ENCODE peak calls at places on chromosomes 4 and X, in eight cellular contexts. One of them, this sample, is unnamed.

GRCh38 chr4:82284475-82284857 is 89.3 kb downstream of the HNRNPD start:
- DNase-seq in PC-3: no peak
- DNase-seq in neural progenitor cell: no peak
- DNase-seq in right lobe of liver: no peak
- DNase-seq in Peyer's patch: no peak
- DNase-seq in upper lobe of left lung: peak; percentile 33
- DNase-seq in mammary epithelial cell: no peak
- DNase-seq in cardiac muscle cell: peak; percentile 70
- DNase-seq in this sample: no peak

GRCh38 chr4:186755550-186756519 is 32.2 kb upstream of the FAT1 start:
- DNase-seq in PC-3: no peak
- DNase-seq in neural progenitor cell: no peak
- DNase-seq in right lobe of liver: no peak
- DNase-seq in Peyer's patch: peak; percentile 53
- DNase-seq in upper lobe of left lung: no peak
- DNase-seq in mammary epithelial cell: no peak
- DNase-seq in cardiac muscle cell: no peak
- DNase-seq in this sample: no peak

GRCh38 chrX:118682258-118683014 is 45.0 kb upstream of the IL13RA1 start:
- DNase-seq in PC-3: peak; percentile 6
- DNase-seq in neural progenitor cell: no peak
- DNase-seq in right lobe of liver: no peak
- DNase-seq in Peyer's patch: no peak
- DNase-seq in upper lobe of left lung: no peak
- DNase-seq in mammary epithelial cell: peak; percentile 10
- DNase-seq in cardiac muscle cell: no peak
- DNase-seq in this sample: no peak

GRCh38 chrX:73817381-73818199 is 254.6 kb downstream of the CHIC1 start:
- DNase-seq in PC-3: peak; percentile 24
- DNase-seq in neural progenitor cell: no peak
- DNase-seq in right lobe of liver: no peak
- DNase-seq in Peyer's patch: no peak
- DNase-seq in upper lobe of left lung: no peak
- DNase-seq in mammary epithelial cell: no peak
- DNase-seq in cardiac muscle cell: no peak
- DNase-seq in this sample: no peak

GRCh38 chr4:8304827-8305695 is 35.5 kb downstream of the HTRA3 start:
- DNase-seq in PC-3: no peak
- DNase-seq in neural progenitor cell: no peak
- DNase-seq in right lobe of liver: peak; percentile 29
- DNase-seq in Peyer's patch: peak; percentile 34
- DNase-seq in upper lobe of left lung: peak; percentile 14
- DNase-seq in mammary epithelial cell: no peak
- DNase-seq in cardiac muscle cell: no peak
- DNase-seq in this sample: no peak

GRCh38 chrX:23389196-23389792 is 54.6 kb downstream of the PTCHD1 start:
- DNase-seq in PC-3: no peak
- DNase-seq in neural progenitor cell: no peak
- DNase-seq in right lobe of liver: no peak
- DNase-seq in Peyer's patch: no peak
- DNase-seq in upper lobe of left lung: peak; percentile 72
- DNase-seq in mammary epithelial cell: no peak
- DNase-seq in cardiac muscle cell: peak; percentile 15
- DNase-seq in this sample: no peak

GRCh38 chrX:132034648-132035047 is 11.5 kb downstream of the STK26 start:
- DNase-seq in PC-3: no peak
- DNase-seq in neural progenitor cell: no peak
- DNase-seq in right lobe of liver: no peak
- DNase-seq in Peyer's patch: no peak
- DNase-seq in upper lobe of left lung: no peak
- DNase-seq in mammary epithelial cell: no peak
- DNase-seq in cardiac muscle cell: no peak
- DNase-seq in this sample: no peak

GRCh38 chrX:47217121-47217851 is 1.2 kb upstream of the CDK16 start:
- DNase-seq in PC-3: peak; percentile 75
- DNase-seq in neural progenitor cell: no peak
- DNase-seq in right lobe of liver: peak; percentile 59
- DNase-seq in Peyer's patch: no peak
- DNase-seq in upper lobe of left lung: peak; percentile 38
- DNase-seq in mammary epithelial cell: peak; percentile 86
- DNase-seq in cardiac muscle cell: no peak
- DNase-seq in this sample: no peak

GRCh38 chr4:112759313-112759712 is 122.4 kb downstream of the LARP7 start:
- DNase-seq in PC-3: no peak
- DNase-seq in neural progenitor cell: peak; percentile 72
- DNase-seq in right lobe of liver: no peak
- DNase-seq in Peyer's patch: no peak
- DNase-seq in upper lobe of left lung: no peak
- DNase-seq in mammary epithelial cell: no peak
- DNase-seq in cardiac muscle cell: no peak
- DNase-seq in this sample: no peak

GRCh38 chr4:74950200-74950599 is 17.3 kb downstream of the PARM1 start:
- DNase-seq in PC-3: peak; percentile 35
- DNase-seq in neural progenitor cell: no peak
- DNase-seq in right lobe of liver: no peak
- DNase-seq in Peyer's patch: no peak
- DNase-seq in upper lobe of left lung: no peak
- DNase-seq in mammary epithelial cell: no peak
- DNase-seq in cardiac muscle cell: no peak
- DNase-seq in this sample: no peak

GRCh38 chr4:112378858-112379257 is 81.7 kb downstream of the ALPK1 start:
- DNase-seq in PC-3: no peak
- DNase-seq in neural progenitor cell: peak; percentile 78
- DNase-seq in right lobe of liver: no peak
- DNase-seq in Peyer's patch: no peak
- DNase-seq in upper lobe of left lung: no peak
- DNase-seq in mammary epithelial cell: no peak
- DNase-seq in cardiac muscle cell: no peak
- DNase-seq in this sample: no peak

GRCh38 chr4:81314196-81314896 is 99.3 kb upstream of the PRKG2 start:
- DNase-seq in PC-3: peak; percentile 55
- DNase-seq in neural progenitor cell: peak; percentile 12
- DNase-seq in right lobe of liver: no peak
- DNase-seq in Peyer's patch: peak; percentile 96
- DNase-seq in upper lobe of left lung: peak; percentile 43
- DNase-seq in mammary epithelial cell: peak; percentile 2
- DNase-seq in cardiac muscle cell: peak; percentile 57
- DNase-seq in this sample: no peak

GRCh38 chr4:153205757-153206156 is 1.5 kb downstream of the TRIM2 start:
- DNase-seq in PC-3: peak; percentile 76
- DNase-seq in neural progenitor cell: peak; percentile 21
- DNase-seq in right lobe of liver: no peak
- DNase-seq in Peyer's patch: peak; percentile 83
- DNase-seq in upper lobe of left lung: peak; percentile 74
- DNase-seq in mammary epithelial cell: peak; percentile 46
- DNase-seq in cardiac muscle cell: no peak
- DNase-seq in this sample: no peak

GRCh38 chr4:104795264-104795934 is 300.7 kb upstream of the CXXC4 start:
- DNase-seq in PC-3: no peak
- DNase-seq in neural progenitor cell: no peak
- DNase-seq in right lobe of liver: no peak
- DNase-seq in Peyer's patch: no peak
- DNase-seq in upper lobe of left lung: no peak
- DNase-seq in mammary epithelial cell: no peak
- DNase-seq in cardiac muscle cell: no peak
- DNase-seq in this sample: no peak

GRCh38 chrX:48475295-48475694 is 704 bp upstream of the FTSJ1 start:
- DNase-seq in PC-3: no peak
- DNase-seq in neural progenitor cell: no peak
- DNase-seq in right lobe of liver: no peak
- DNase-seq in Peyer's patch: no peak
- DNase-seq in upper lobe of left lung: no peak
- DNase-seq in mammary epithelial cell: no peak
- DNase-seq in cardiac muscle cell: no peak
- DNase-seq in this sample: no peak

GRCh38 chrX:10749113-10749512 is 128.7 kb upstream of the MID1 start:
- DNase-seq in PC-3: no peak
- DNase-seq in neural progenitor cell: no peak
- DNase-seq in right lobe of liver: no peak
- DNase-seq in Peyer's patch: no peak
- DNase-seq in upper lobe of left lung: no peak
- DNase-seq in mammary epithelial cell: peak; percentile 76
- DNase-seq in cardiac muscle cell: no peak
- DNase-seq in this sample: no peak

GRCh38 chr4:123096038-123096437 is 173.6 kb upstream of the NUDT6 start:
- DNase-seq in PC-3: peak; percentile 57
- DNase-seq in neural progenitor cell: peak; percentile 70
- DNase-seq in right lobe of liver: no peak
- DNase-seq in Peyer's patch: no peak
- DNase-seq in upper lobe of left lung: no peak
- DNase-seq in mammary epithelial cell: peak; percentile 12
- DNase-seq in cardiac muscle cell: peak; percentile 22
- DNase-seq in this sample: no peak
- TF ChIP-seq CTCF in PC-3: peak; percentile 74
- TF ChIP-seq CTCF in neural progenitor cell: peak; percentile 76
- TF ChIP-seq CTCF in right lobe of liver: peak; percentile 20
- TF ChIP-seq CTCF in Peyer's patch: no peak
- TF ChIP-seq CTCF in upper lobe of left lung: no peak
- TF ChIP-seq CTCF in mammary epithelial cell: peak; percentile 63
- TF ChIP-seq CTCF in cardiac muscle cell: peak; percentile 44
- TF ChIP-seq CTCF in this sample: no peak

GRCh38 chr4:184432127-184432922 is 42.0 kb downstream of the IRF2 start:
- DNase-seq in PC-3: no peak
- DNase-seq in neural progenitor cell: no peak
- DNase-seq in right lobe of liver: no peak
- DNase-seq in Peyer's patch: no peak
- DNase-seq in upper lobe of left lung: peak; percentile 55
- DNase-seq in mammary epithelial cell: no peak
- DNase-seq in cardiac muscle cell: no peak
- DNase-seq in this sample: no peak

GRCh38 chr4:184427093-184427492 is 47.3 kb downstream of the IRF2 start:
- DNase-seq in PC-3: peak; percentile 11
- DNase-seq in neural progenitor cell: no peak
- DNase-seq in right lobe of liver: no peak
- DNase-seq in Peyer's patch: no peak
- DNase-seq in upper lobe of left lung: no peak
- DNase-seq in mammary epithelial cell: no peak
- DNase-seq in cardiac muscle cell: no peak
- DNase-seq in this sample: no peak

GRCh38 chr4:184427687-184428086 is 46.7 kb downstream of the IRF2 start:
- DNase-seq in PC-3: no peak
- DNase-seq in neural progenitor cell: no peak
- DNase-seq in right lobe of liver: no peak
- DNase-seq in Peyer's patch: no peak
- DNase-seq in upper lobe of left lung: no peak
- DNase-seq in mammary epithelial cell: no peak
- DNase-seq in cardiac muscle cell: no peak
- DNase-seq in this sample: no peak

GRCh38 chr4:184428787-184429186 is 45.6 kb downstream of the IRF2 start:
- DNase-seq in PC-3: no peak
- DNase-seq in neural progenitor cell: no peak
- DNase-seq in right lobe of liver: no peak
- DNase-seq in Peyer's patch: no peak
- DNase-seq in upper lobe of left lung: no peak
- DNase-seq in mammary epithelial cell: no peak
- DNase-seq in cardiac muscle cell: no peak
- DNase-seq in this sample: no peak

GRCh38 chr4:184430163-184430562 is 44.2 kb downstream of the IRF2 start:
- DNase-seq in PC-3: no peak
- DNase-seq in neural progenitor cell: no peak
- DNase-seq in right lobe of liver: no peak
- DNase-seq in Peyer's patch: no peak
- DNase-seq in upper lobe of left lung: no peak
- DNase-seq in mammary epithelial cell: no peak
- DNase-seq in cardiac muscle cell: no peak
- DNase-seq in this sample: no peak
- H3K36me3 ChIP-seq in PC-3: no peaks in the 10 kb centered on the region
- H3K36me3 ChIP-seq in neural progenitor cell: no peaks in the 10 kb centered on the region
- H3K36me3 ChIP-seq in right lobe of liver: peaks cover 25% of the 10 kb centered on the region
- H3K36me3 ChIP-seq in Peyer's patch: no peaks in the 10 kb centered on the region
- H3K36me3 ChIP-seq in upper lobe of left lung: peaks cover 9% of the 10 kb centered on the region
- H3K36me3 ChIP-seq in mammary epithelial cell: no peaks in the 10 kb centered on the region
- H3K36me3 ChIP-seq in cardiac muscle cell: no peaks in the 10 kb centered on the region
- H3K36me3 ChIP-seq in this sample: peaks cover 19% of the 10 kb centered on the region

DNA sequence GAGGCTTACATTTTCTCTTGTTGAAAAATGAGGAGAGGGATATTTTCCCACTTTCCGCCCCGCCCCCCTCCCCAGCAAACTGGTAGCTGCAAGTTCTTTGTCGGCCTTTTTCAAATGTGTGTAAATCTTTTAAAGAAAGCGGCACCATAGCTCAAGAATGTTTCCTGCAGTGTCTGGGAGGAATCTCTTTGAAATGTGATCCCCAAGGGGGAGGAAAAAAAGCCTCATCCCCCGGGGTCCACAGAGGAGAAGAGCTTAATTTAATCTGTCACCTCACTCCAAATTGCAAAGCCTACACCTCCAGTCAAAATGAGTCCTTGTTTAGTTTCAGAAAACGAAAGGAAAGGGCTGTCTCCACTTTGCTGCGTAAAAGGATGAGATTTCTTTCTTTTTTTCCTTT is 34.8 kb downstream of the ASMT start:
- DNase-seq in PC-3: no peak
- DNase-seq in neural progenitor cell: peak; percentile 87
- DNase-seq in right lobe of liver: no peak
- DNase-seq in Peyer's patch: no peak
- DNase-seq in upper lobe of left lung: no peak
- DNase-seq in mammary epithelial cell: no peak
- DNase-seq in cardiac muscle cell: no peak
- DNase-seq in this sample: no peak
- H3K4me3 ChIP-seq in PC-3: no peak overlapping the region
- H3K4me3 ChIP-seq in neural progenitor cell: peak overlapping the region; percentile 28
- H3K4me3 ChIP-seq in right lobe of liver: no peak overlapping the region
- H3K4me3 ChIP-seq in Peyer's patch: no peak overlapping the region
- H3K4me3 ChIP-seq in upper lobe of left lung: no peak overlapping the region
- H3K4me3 ChIP-seq in mammary epithelial cell: no peak overlapping the region
- H3K4me3 ChIP-seq in cardiac muscle cell: no peak overlapping the region
- H3K4me3 ChIP-seq in this sample: no peak overlapping the region

GRCh38 chr4:162640152-162640551 is 476.4 kb upstream of the FSTL5 start:
- DNase-seq in PC-3: no peak
- DNase-seq in neural progenitor cell: no peak
- DNase-seq in right lobe of liver: no peak
- DNase-seq in Peyer's patch: no peak
- DNase-seq in upper lobe of left lung: no peak
- DNase-seq in mammary epithelial cell: no peak
- DNase-seq in cardiac muscle cell: no peak
- DNase-seq in this sample: no peak

GRCh38 chr4:162644346-162644745 is 480.5 kb upstream of the FSTL5 start:
- DNase-seq in PC-3: no peak
- DNase-seq in neural progenitor cell: no peak
- DNase-seq in right lobe of liver: no peak
- DNase-seq in Peyer's patch: no peak
- DNase-seq in upper lobe of left lung: no peak
- DNase-seq in mammary epithelial cell: no peak
- DNase-seq in cardiac muscle cell: no peak
- DNase-seq in this sample: no peak

GRCh38 chr4:162650166-162650565 is 486.4 kb upstream of the FSTL5 start:
- DNase-seq in PC-3: no peak
- DNase-seq in neural progenitor cell: no peak
- DNase-seq in right lobe of liver: no peak
- DNase-seq in Peyer's patch: no peak
- DNase-seq in upper lobe of left lung: no peak
- DNase-seq in mammary epithelial cell: no peak
- DNase-seq in cardiac muscle cell: no peak
- DNase-seq in this sample: no peak

DNA sequence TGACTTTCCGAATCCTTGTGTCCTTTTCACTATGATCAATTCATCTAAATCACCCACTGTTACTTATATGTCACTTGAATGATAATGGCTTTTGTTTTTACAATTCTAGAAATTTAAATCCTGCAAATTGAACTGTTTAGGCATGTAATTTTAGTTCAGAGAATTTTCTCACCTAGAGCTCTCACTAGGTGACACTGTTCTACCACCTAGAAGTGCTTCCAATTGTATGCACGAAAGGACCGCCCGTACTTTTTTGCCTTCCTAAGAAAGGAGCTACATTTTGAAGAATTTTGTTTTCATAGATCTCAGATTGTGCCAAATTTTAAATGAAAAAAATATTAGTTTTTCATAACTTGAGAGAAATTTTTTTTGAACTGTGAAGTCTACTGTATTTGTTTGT is 481.6 kb upstream of the FSTL5 start:
- DNase-seq in PC-3: no peak
- DNase-seq in neural progenitor cell: peak; percentile 39
- DNase-seq in right lobe of liver: no peak
- DNase-seq in Peyer's patch: no peak
- DNase-seq in upper lobe of left lung: no peak
- DNase-seq in mammary epithelial cell: no peak
- DNase-seq in cardiac muscle cell: peak; percentile 21
- DNase-seq in this sample: no peak
- TF ChIP-seq CTCF in PC-3: peak; percentile 40
- TF ChIP-seq CTCF in neural progenitor cell: peak; percentile 56
- TF ChIP-seq CTCF in right lobe of liver: peak; percentile 30
- TF ChIP-seq CTCF in Peyer's patch: no peak
- TF ChIP-seq CTCF in upper lobe of left lung: no peak
- TF ChIP-seq CTCF in mammary epithelial cell: peak; percentile 35
- TF ChIP-seq CTCF in cardiac muscle cell: peak; percentile 20
- TF ChIP-seq CTCF in this sample: no peak